ENCODE peak calls at places on chromosome 12, in four cellular contexts. G is neural progenitor cell, X is PC-3, P is GM23248. F is an unnamed sample.

GRCh38 chr12:91053951-91054715 is 3.7 kb downstream of the KERA start:
- DNase-seq in X (peak), G (no peak), P (peak), F (no peak)

GRCh38 chr12:87870061-87870460 is 159.1 kb downstream of the C12orf50 start:
- DNase-seq in X (peak), P (peak), G (no peak), F (no peak)

GRCh38 chr12:130949806-130950205 is 3.9 kb upstream of the ADGRD1 start:
- DNase-seq in P (no peak), G (no peak), X (no peak), F (no peak)

GRCh38 chr12:14394317-14395058 is 29.0 kb downstream of the ATF7IP start:
- DNase-seq in P (peak), X (peak), G (peak), F (peak)

GRCh38 chr12:122336015-122336946 is 70.0 kb upstream of the VPS33A start:
- DNase-seq in G (peak), P (peak), X (peak), F (no peak)

GRCh38 chr12:104693493-104693892 is 236.7 kb downstream of the CHST11 start:
- DNase-seq in P (no peak), G (no peak), X (no peak), F (no peak)

GRCh38 chr12:124938606-124939427 is 24.4 kb upstream of the UBC start:
- DNase-seq in P (peak), X (peak), G (peak), F (peak)

GRCh38 chr12:10160659-10161386 is 11.1 kb downstream of the OLR1 start:
- DNase-seq in X (no peak), P (no peak), G (no peak), F (no peak)

GRCh38 chr12:47863467-47863866 is 41.3 kb downstream of the VDR start:
- DNase-seq in X (no peak), P (no peak), G (no peak), F (no peak)

GRCh38 chr12:89183985-89184435 is 168.3 kb downstream of the DUSP6 start:
- DNase-seq in P (peak), G (no peak), X (peak), F (no peak)

GRCh38 chr12:65656156-65656885 is 168.0 kb upstream of the HMGA2 start:
- DNase-seq in G (no peak), P (peak), X (no peak), F (no peak)

GRCh38 chr12:132291402-132292175 is 37.8 kb downstream of the GALNT9 start:
- DNase-seq in G (no peak), X (no peak), P (no peak), F (no peak)

GRCh38 chr12:26744697-26745440 is 88.1 kb downstream of the ITPR2 start:
- DNase-seq in X (no peak), P (no peak), G (no peak), F (no peak)

GRCh38 chr12:110744176-110744575 is 1.5 kb upstream of the PPP1CC start:
- DNase-seq in P (peak), X (peak), G (peak), F (no peak)

DNA sequence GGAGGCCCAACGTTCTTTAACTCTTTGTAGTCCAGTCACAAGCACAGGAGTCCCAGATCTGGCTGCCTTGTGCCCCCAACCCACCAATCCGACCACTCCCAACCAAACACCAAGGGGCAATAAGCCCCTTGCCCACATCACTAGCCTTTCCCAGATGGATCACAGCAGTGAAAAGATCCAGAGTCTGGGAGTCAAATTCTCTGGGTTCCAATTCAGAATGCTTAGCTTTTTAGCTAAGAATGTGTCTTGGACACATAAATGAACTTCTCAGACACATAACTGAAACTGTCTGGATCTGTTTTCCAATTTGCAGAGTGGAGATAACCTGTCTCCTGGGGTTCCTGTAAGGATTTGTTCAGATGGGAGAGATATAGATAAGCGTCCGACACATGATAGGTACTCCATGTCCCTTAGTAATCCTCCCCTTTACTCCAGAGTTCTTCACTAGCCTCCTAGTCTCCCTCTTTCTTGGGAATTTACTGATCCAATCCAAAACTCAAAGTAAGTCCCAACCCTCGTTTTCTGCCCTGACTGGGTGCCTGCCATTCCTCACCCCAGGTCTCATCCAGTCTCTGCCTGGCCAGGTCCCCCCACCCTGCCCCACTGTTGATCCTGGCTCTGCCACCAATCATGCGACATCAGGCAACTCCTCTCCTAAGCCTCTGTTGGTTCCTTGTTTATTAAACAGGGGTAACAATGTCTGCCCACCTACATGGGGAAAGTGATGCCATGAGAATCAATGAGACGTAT is 439 bp upstream of the TNFRSF1A start:
- DNase-seq in X (no peak), P (no peak), G (no peak), F (no peak)
- H3K4me3 ChIP-seq in X (peak), P (peak), G (peak), F (peak)

GRCh38 chr12:106127289-106128126 is 11.2 kb downstream of the NUAK1 start:
- DNase-seq in X (peak), G (no peak), P (peak), F (no peak)
- H3K27ac ChIP-seq in X (peak), G (no peak), P (peak), F (no peak)

GRCh38 chr12:115023898-115024297 is 339.9 kb upstream of the TBX3 start:
- DNase-seq in P (no peak), X (no peak), G (no peak), F (no peak)

GRCh38 chr12:115020091-115020490 is 336.1 kb upstream of the TBX3 start:
- DNase-seq in X (no peak), P (no peak), G (no peak), F (no peak)

GRCh38 chr12:115017346-115017745 is 333.4 kb upstream of the TBX3 start:
- DNase-seq in P (no peak), X (no peak), G (no peak), F (no peak)

GRCh38 chr12:115024531-115024930 is 340.6 kb upstream of the TBX3 start:
- DNase-seq in P (no peak), G (no peak), X (no peak), F (no peak)

DNA sequence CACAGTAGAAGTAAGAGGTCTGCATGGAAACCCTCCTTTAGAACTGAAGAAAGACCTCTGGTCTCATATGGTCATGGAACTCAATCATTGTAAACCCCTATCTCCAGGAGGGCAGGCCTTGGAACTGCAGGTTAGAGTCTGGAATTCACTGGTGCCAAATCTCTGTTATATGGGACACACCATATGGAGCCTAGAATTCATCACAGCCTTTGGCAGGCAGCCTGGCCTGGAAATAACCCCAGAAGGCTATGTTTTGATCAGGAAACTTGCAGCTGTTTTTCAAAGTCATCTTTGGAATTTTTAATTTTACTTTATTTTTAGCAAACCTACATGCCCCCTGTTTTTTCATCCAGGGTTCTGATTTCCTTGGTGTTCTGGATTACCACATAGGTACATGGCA is 339.3 kb upstream of the TBX3 start:
- DNase-seq in G (no peak), X (no peak), P (peak), F (no peak)
- TF ChIP-seq EZH2phosphoT487 in G (no peak), X (no peak), P (no peak), F (no peak)

GRCh38 chr12:116698131-116698495 is 39.8 kb downstream of the SPRING1 start:
- DNase-seq in X (peak), P (no peak), G (no peak), F (no peak)

GRCh38 chr12:116695464-116695725 is 42.5 kb downstream of the SPRING1 start:
- DNase-seq in G (no peak), X (no peak), P (no peak), F (no peak)

GRCh38 chr12:116698554-116698953 is 39.3 kb downstream of the SPRING1 start:
- DNase-seq in X (no peak), P (no peak), G (no peak), F (no peak)

GRCh38 chr12:116700066-116700465 is 37.8 kb downstream of the SPRING1 start:
- DNase-seq in P (peak), G (no peak), X (no peak), F (no peak)

DNA sequence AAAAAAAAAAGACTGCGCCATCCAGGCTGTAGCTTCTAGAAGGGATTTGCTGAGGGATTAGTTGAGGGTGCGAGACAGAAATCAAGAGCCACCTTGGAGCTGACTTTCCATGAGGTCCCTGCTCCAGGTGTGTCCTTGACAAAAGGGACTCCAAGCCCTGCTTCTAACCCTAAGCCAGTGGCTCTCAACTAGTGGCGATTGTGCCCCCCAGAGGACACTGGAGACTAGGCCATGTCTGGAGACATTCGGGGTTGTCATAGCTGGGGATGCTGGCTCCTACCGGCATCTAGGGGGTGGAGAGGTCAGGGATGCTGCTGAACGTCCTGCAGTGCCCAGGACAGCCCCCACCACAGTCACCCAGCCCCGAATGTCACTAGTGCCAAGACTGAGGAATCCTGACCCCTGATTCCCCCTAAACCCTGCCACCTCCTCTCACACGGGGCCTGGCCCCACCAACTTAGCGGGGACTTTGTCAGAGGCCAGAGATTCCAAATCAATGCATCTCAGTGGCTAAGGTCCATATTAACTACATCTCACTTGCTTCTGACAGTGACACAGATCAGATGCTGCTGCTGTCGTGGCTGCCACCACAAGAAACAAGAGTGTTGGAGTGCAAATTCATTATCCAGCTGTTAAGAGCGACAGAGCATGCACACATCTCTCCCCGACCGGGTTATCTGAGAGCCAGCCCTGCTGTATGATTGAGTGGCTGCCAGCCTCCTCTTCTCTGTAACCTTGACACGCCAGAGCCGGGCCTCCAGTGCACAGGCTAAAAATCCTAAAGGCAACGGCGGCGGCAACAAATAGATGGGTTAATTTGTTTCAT is 40.4 kb downstream of the SPRING1 start:
- DNase-seq in X (peak), G (peak), P (peak), F (no peak)
- H3K4me3 ChIP-seq in X (no peak), G (no peak), P (no peak), F (no peak)

GRCh38 chr12:128052777-128053176 is 214.2 kb upstream of the TMEM132C start:
- DNase-seq in X (no peak), P (no peak), G (no peak), F (no peak)

GRCh38 chr12:128059621-128060370 is 207.2 kb upstream of the TMEM132C start:
- DNase-seq in X (no peak), P (no peak), G (no peak), F (no peak)

GRCh38 chr12:128055567-128055966 is 211.4 kb upstream of the TMEM132C start:
- DNase-seq in G (no peak), P (no peak), X (no peak), F (no peak)

GRCh38 chr12:128057586-128057985 is 209.4 kb upstream of the TMEM132C start:
- DNase-seq in G (no peak), P (no peak), X (no peak), F (no peak)

DNA sequence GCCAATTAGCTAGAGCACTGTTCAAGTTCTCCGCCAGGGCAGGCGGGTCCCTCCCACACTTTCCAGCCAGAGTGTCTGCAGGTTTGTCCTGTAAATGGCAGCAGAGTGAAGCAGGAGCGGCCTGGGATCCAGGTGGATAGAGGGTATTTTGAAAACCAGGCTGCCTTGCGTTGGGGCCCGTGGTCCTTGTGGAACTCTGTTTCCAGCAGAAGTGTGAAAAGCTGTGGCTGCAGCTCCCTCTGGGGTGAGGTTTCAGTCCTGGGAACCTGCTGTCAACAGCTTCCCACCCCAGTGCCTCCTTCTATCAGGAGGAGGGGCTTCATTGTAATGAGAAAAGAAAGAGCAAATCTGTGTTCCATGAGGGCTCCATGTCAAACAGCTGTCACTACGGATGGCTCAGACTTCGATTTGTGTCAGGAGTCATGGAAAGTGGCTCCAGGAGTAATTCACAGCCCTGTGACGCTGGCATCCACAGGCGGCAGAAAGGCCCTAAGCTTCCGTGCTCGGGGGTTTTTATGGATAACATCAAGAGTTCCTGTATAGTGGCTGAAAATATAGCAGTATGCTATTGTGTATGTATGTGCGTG is 210.6 kb upstream of the TMEM132C start:
- DNase-seq in X (no peak), P (no peak), G (peak), F (no peak)
- H3K27ac ChIP-seq in X (no peak), P (no peak), G (no peak), F (no peak)

GRCh38 chr12:15751741-15752140 is 37.4 kb downstream of the EPS8 start:
- DNase-seq in G (no peak), P (no peak), X (no peak), F (no peak)
- TF ChIP-seq EZH2phosphoT487 in G (no peak), P (no peak), X (no peak), F (no peak)

GRCh38 chr12:120249875-120250795 is 15.4 kb downstream of the PXN start:
- DNase-seq in G (no peak), X (no peak), P (peak), F (no peak)
- H3K4me3 ChIP-seq in G (no peak), X (no peak), P (no peak), F (no peak)

GRCh38 chr12:50017047-50017446 is 8.2 kb downstream of the RACGAP1 start:
- DNase-seq in G (no peak), P (peak), X (no peak), F (no peak)
- H3K27ac ChIP-seq in G (no peak), P (peak), X (no peak), F (no peak)

GRCh38 chr12:52646613-52647012 is 5.4 kb downstream of the KRT2 start:
- DNase-seq in G (no peak), X (no peak), P (no peak), F (no peak)
- TF ChIP-seq EZH2phosphoT487 in G (no peak), X (no peak), P (no peak), F (no peak)

GRCh38 chr12:107761502-107761904 is 566 bp upstream of the PRDM4 start:
- DNase-seq in X (peak), P (peak), G (peak), F (no peak)
- H3K4me3 ChIP-seq in X (peak), P (peak), G (peak), F (peak)